ENCODE peak calls at places on chromosomes 16 and 17, in seven cellular contexts. E is mesendoderm, N is H9, X is IMR-90, I is mesenchymal stem cell, D is H1, J is neuronal stem cell. Y is an unnamed sample.

GRCh38 chr17:68431661-68432071 is 25.6 kb downstream of the WIPI1 start:
- DNase-seq in E (peak), N (peak), X (peak), I (peak), D (no peak), J (no peak), Y (peak)

GRCh38 chr17:34306466-34306865 is 12.8 kb upstream of the CCL8 start:
- DNase-seq in E (peak), N (peak), X (peak), I (peak), D (peak), J (no peak), Y (no peak)

GRCh38 chr17:83057397-83057761 is 22.0 kb upstream of the METRNL start:
- DNase-seq in E (no peak), N (peak), X (no peak), I (no peak), D (no peak), J (no peak), Y (no peak)

GRCh38 chr17:9900744-9901143 is 4.3 kb downstream of the RCVRN start:
- DNase-seq in E (no peak), N (no peak), X (peak), I (peak), D (no peak), J (no peak), Y (peak)

GRCh38 chr17:6755731-6756184 is at the start of gene XAF1:
- DNase-seq in E (no peak), N (no peak), X (peak), I (peak), D (no peak), J (no peak), Y (no peak)

GRCh38 chr16:49857423-49858181 is 1.7 kb upstream of the ZNF423 start:
- DNase-seq in E (peak), N (peak), X (peak), I (peak), D (peak), J (peak), Y (peak)

GRCh38 chr17:1260762-1261161 is 9.5 kb upstream of the BHLHA9 start:
- DNase-seq in E (no peak), N (no peak), X (no peak), I (no peak), D (no peak), J (no peak), Y (no peak)

GRCh38 chr16:79156761-79157160 is 443.8 kb downstream of the MAF start:
- DNase-seq in E (no peak), N (no peak), X (no peak), I (no peak), D (no peak), J (no peak), Y (no peak)

GRCh38 chr17:78717431-78717980 is 64.6 kb downstream of the CYTH1 start:
- DNase-seq in E (no peak), N (no peak), X (peak), I (no peak), D (no peak), J (no peak), Y (no peak)

GRCh38 chr17:77476920-77477805 is 336.4 kb downstream of the SEC14L1 start:
- DNase-seq in E (peak), N (no peak), X (peak), I (peak), D (no peak), J (no peak), Y (peak)

GRCh38 chr17:80959330-80960036 is 32.2 kb upstream of the CHMP6 start:
- DNase-seq in E (no peak), N (no peak), X (peak), I (no peak), D (no peak), J (no peak), Y (peak)

GRCh38 chr16:80174416-80174815 is 366.4 kb upstream of the DYNLRB2 start:
- DNase-seq in E (peak), N (no peak), X (peak), I (peak), D (no peak), J (no peak), Y (peak)

GRCh38 chr16:30051518-30051917 is 14.0 kb upstream of the ALDOA start:
- DNase-seq in E (peak), N (no peak), X (peak), I (peak), D (no peak), J (no peak), Y (no peak)

GRCh38 chr16:4266372-4266771 is 6.5 kb downstream of the TFAP4 start:
- DNase-seq in E (peak), N (peak), X (no peak), I (no peak), D (no peak), J (no peak), Y (no peak)

GRCh38 chr16:3444032-3444388 is 530 bp downstream of the NAA60 start:
- DNase-seq in E (peak), N (no peak), X (peak), I (peak), D (no peak), J (no peak), Y (peak)

GRCh38 chr17:60107526-60108257 is 29.0 kb upstream of the HEATR6 start:
- DNase-seq in E (no peak), N (no peak), X (no peak), I (no peak), D (no peak), J (no peak), Y (peak)

GRCh38 chr16:73067671-73068545 is 20.0 kb upstream of the ZFHX3 start:
- DNase-seq in E (no peak), N (no peak), X (no peak), I (no peak), D (no peak), J (no peak), Y (no peak)

GRCh38 chr16:73068546-73069401 is 20.8 kb upstream of the ZFHX3 start:
- DNase-seq in E (no peak), N (no peak), X (peak), I (peak), D (no peak), J (no peak), Y (peak)

GRCh38 chr16:73069581-73070262 is 21.8 kb upstream of the ZFHX3 start:
- DNase-seq in E (no peak), N (no peak), X (no peak), I (no peak), D (no peak), J (no peak), Y (no peak)

GRCh38 chr16:73074399-73074798 is 26.5 kb upstream of the ZFHX3 start:
- DNase-seq in E (no peak), N (no peak), X (no peak), I (no peak), D (no peak), J (no peak), Y (no peak)

GRCh38 chr16:73071131-73071940 is 23.4 kb upstream of the ZFHX3 start:
- DNase-seq in E (peak), N (peak), X (no peak), I (peak), D (no peak), J (peak), Y (no peak)
- H3K27ac ChIP-seq in E (no peak), N (no peak), X (peak), I (peak), D (no peak), J (no peak), Y (peak)

GRCh38 chr17:61583660-61584264 is 7.3 kb downstream of the NACA2 start:
- DNase-seq in E (no peak), N (no peak), X (no peak), I (no peak), D (no peak), J (no peak), Y (no peak)

GRCh38 chr17:61581611-61582349 is 9.2 kb downstream of the NACA2 start:
- DNase-seq in E (no peak), N (no peak), X (peak), I (no peak), D (no peak), J (no peak), Y (no peak)

GRCh38 chr17:61583242-61583641 is 7.8 kb downstream of the NACA2 start:
- DNase-seq in E (peak), N (no peak), X (peak), I (peak), D (no peak), J (no peak), Y (no peak)

GRCh38 chr17:61584266-61584665 is 6.8 kb downstream of the NACA2 start:
- DNase-seq in E (no peak), N (no peak), X (no peak), I (no peak), D (no peak), J (no peak), Y (no peak)

GRCh38 chr17:61582593-61582992 is 8.4 kb downstream of the NACA2 start:
- DNase-seq in E (no peak), N (no peak), X (no peak), I (no peak), D (no peak), J (no peak), Y (no peak)
- H2BK120ac ChIP-seq in E (no peak), N (no peak), X (no peak), I (no peak), D (no peak), J (no peak), Y (no peak)

GRCh38 chr17:42428141-42428944 is 5.3 kb upstream of the CAVIN1 start:
- DNase-seq in E (peak), N (peak), X (peak), I (peak), D (no peak), J (peak), Y (peak)

GRCh38 chr17:42424991-42425610 is 2.0 kb upstream of the CAVIN1 start:
- DNase-seq in E (no peak), N (no peak), X (peak), I (peak), D (no peak), J (no peak), Y (no peak)

GRCh38 chr17:42431758-42432161 is 8.7 kb upstream of the CAVIN1 start:
- DNase-seq in E (no peak), N (no peak), X (peak), I (peak), D (no peak), J (no peak), Y (peak)

DNA sequence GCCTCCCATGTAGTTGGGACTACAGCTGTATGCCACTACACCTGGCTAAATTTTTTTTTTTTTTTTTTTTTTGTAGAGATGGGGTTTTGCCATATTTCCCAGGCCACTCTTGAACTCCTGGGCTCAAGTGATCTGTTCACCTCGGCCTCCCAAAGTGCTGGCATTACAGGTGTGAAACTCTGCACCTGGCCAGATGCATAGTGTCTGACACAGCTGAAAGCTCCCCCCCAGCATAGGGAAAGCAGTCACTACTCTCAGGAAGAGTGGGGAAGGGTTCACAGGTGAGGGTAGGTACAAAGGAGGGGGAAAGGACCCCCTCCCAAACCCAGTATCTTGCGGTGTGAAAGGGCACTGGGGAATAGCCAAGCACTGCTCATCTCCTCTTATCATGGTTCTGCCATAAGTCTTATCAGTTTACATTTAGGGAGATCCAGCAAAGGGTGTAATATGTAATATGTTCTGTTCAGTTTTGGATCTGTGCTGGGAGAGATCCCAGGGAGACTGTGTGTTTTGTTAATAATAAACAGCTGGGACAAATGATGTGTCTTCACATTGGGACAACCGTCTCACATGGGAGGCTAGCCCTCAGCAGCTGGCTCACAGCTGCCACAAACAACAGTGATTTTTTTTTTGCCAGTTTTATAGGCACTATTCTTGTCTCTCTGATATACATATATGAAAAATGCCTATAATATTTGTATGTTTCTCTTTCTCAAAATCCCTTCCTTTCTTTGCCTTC is 6.8 kb upstream of the CAVIN1 start:
- DNase-seq in E (no peak), N (no peak), X (no peak), I (no peak), D (no peak), J (no peak), Y (no peak)
- H2AK5ac ChIP-seq in E (no peak), N (no peak), X (peak), I (no peak), D (no peak), J (no peak), Y (no peak)

DNA sequence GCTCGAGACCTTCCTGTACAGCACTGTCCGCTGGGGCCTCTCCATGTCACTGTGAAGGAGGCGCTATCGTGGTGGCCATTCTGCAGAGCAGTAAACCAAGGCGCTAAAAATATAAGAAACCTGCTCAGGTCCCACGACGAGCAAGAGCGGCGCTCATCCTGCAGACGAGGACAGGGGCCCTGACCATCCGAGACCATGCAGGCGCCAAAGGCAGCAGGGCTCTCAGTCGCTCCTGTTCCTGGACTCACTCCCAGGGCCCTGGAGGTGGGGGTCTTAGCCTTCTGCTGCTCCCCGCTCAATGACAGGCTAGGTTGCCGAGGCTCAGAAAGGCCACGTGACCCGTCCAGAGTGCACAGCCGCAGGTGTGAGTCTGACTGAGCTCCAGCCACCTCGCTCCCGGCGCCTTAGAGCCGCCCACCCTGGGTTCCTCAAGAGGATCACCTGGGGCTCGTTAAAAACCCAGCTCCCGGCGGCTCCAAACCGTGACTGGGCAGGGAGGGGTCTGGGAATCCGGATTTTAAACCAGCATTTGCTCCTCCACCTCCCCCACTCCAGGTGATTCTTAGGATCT is 503 bp upstream of the ATP2C2 start:
- DNase-seq in E (no peak), N (no peak), X (no peak), I (no peak), D (no peak), J (no peak), Y (no peak)
- H3K27ac ChIP-seq in E (no peak), N (no peak), X (no peak), I (no peak), D (no peak), J (no peak), Y (no peak)

Y was measured in trophoblast cell.